ENCODE peak calls at places on chromosomes 4 and X, in six cellular contexts. One of them, this sample, is unnamed.

GRCh38 chr4:52266537-52267137 is 215.5 kb downstream of the SPATA18 start:
- DNase-seq in brain microvascular endothelial cell: no peak
- DNase-seq in heart right ventricle: no peak
- DNase-seq in GM12878: no peak
- DNase-seq in ACHN: no peak
- DNase-seq in hepatocyte: no peak
- DNase-seq in this sample: no peak

GRCh38 chr4:143287571-143287923 is 49.1 kb upstream of the GAB1 start:
- DNase-seq in brain microvascular endothelial cell: no peak
- DNase-seq in heart right ventricle: no peak
- DNase-seq in GM12878: no peak
- DNase-seq in ACHN: no peak
- DNase-seq in hepatocyte: no peak
- DNase-seq in this sample: no peak

GRCh38 chr4:184453402-184454160 is 20.8 kb downstream of the IRF2 start:
- DNase-seq in brain microvascular endothelial cell: peak
- DNase-seq in heart right ventricle: peak
- DNase-seq in GM12878: no peak
- DNase-seq in ACHN: peak
- DNase-seq in hepatocyte: peak
- DNase-seq in this sample: peak

GRCh38 chrX:55996649-55997048 is 235.5 kb upstream of the KLF8 start:
- DNase-seq in brain microvascular endothelial cell: no peak
- DNase-seq in heart right ventricle: no peak
- DNase-seq in GM12878: no peak
- DNase-seq in ACHN: no peak
- DNase-seq in hepatocyte: no peak
- DNase-seq in this sample: no peak

GRCh38 chr4:98148856-98149255 is 5.6 kb upstream of the STPG2 start:
- DNase-seq in brain microvascular endothelial cell: no peak
- DNase-seq in heart right ventricle: no peak
- DNase-seq in GM12878: no peak
- DNase-seq in ACHN: no peak
- DNase-seq in hepatocyte: no peak
- DNase-seq in this sample: no peak

GRCh38 chr4:1195894-1196401 is 23.6 kb upstream of the SPON2 start:
- DNase-seq in brain microvascular endothelial cell: no peak
- DNase-seq in heart right ventricle: no peak
- DNase-seq in GM12878: no peak
- DNase-seq in ACHN: no peak
- DNase-seq in hepatocyte: peak
- DNase-seq in this sample: no peak

GRCh38 chr4:37891221-37892159 is 606 bp downstream of the TBC1D1 start:
- DNase-seq in brain microvascular endothelial cell: no peak
- DNase-seq in heart right ventricle: peak
- DNase-seq in GM12878: peak
- DNase-seq in ACHN: peak
- DNase-seq in hepatocyte: no peak
- DNase-seq in this sample: no peak

GRCh38 chr4:15562114-15562513 is 92.4 kb downstream of the CC2D2A start:
- DNase-seq in brain microvascular endothelial cell: no peak
- DNase-seq in heart right ventricle: no peak
- DNase-seq in GM12878: no peak
- DNase-seq in ACHN: no peak
- DNase-seq in hepatocyte: no peak
- DNase-seq in this sample: no peak

GRCh38 chr4:102637391-102637790 is 123.4 kb downstream of the MANBA start:
- DNase-seq in brain microvascular endothelial cell: no peak
- DNase-seq in heart right ventricle: no peak
- DNase-seq in GM12878: no peak
- DNase-seq in ACHN: no peak
- DNase-seq in hepatocyte: no peak
- DNase-seq in this sample: no peak

GRCh38 chrX:136742721-136743379 is 37.9 kb downstream of the ARHGEF6 start:
- DNase-seq in brain microvascular endothelial cell: no peak
- DNase-seq in heart right ventricle: no peak
- DNase-seq in GM12878: no peak
- DNase-seq in ACHN: no peak
- DNase-seq in hepatocyte: no peak
- DNase-seq in this sample: no peak

GRCh38 chr4:118033148-118034060 is 882 bp upstream of the NDST3 start:
- DNase-seq in brain microvascular endothelial cell: no peak
- DNase-seq in heart right ventricle: no peak
- DNase-seq in GM12878: no peak
- DNase-seq in ACHN: peak
- DNase-seq in hepatocyte: peak
- DNase-seq in this sample: peak

GRCh38 chrX:151871244-151871643 is 41.4 kb upstream of the MAGEA4 start:
- DNase-seq in brain microvascular endothelial cell: peak
- DNase-seq in heart right ventricle: no peak
- DNase-seq in GM12878: no peak
- DNase-seq in ACHN: peak
- DNase-seq in hepatocyte: no peak
- DNase-seq in this sample: no peak

GRCh38 chr4:128768373-128768996 is 41.0 kb upstream of the JADE1 start:
- DNase-seq in brain microvascular endothelial cell: peak
- DNase-seq in heart right ventricle: no peak
- DNase-seq in GM12878: no peak
- DNase-seq in ACHN: no peak
- DNase-seq in hepatocyte: peak
- DNase-seq in this sample: peak

GRCh38 chr4:105714071-105714521 is 5.5 kb downstream of the GSTCD start:
- DNase-seq in brain microvascular endothelial cell: peak
- DNase-seq in heart right ventricle: no peak
- DNase-seq in GM12878: no peak
- DNase-seq in ACHN: peak
- DNase-seq in hepatocyte: no peak
- DNase-seq in this sample: peak

GRCh38 chr4:23234018-23234417 is 541.3 kb downstream of the GBA3 start:
- DNase-seq in brain microvascular endothelial cell: no peak
- DNase-seq in heart right ventricle: no peak
- DNase-seq in GM12878: no peak
- DNase-seq in ACHN: no peak
- DNase-seq in hepatocyte: no peak
- DNase-seq in this sample: no peak

GRCh38 chr4:152500798-152501434 is 35.0 kb downstream of the FBXW7 start:
- DNase-seq in brain microvascular endothelial cell: peak
- DNase-seq in heart right ventricle: peak
- DNase-seq in GM12878: peak
- DNase-seq in ACHN: peak
- DNase-seq in hepatocyte: peak
- DNase-seq in this sample: peak

GRCh38 chrX:135737361-135738071 is 24.1 kb downstream of the CT45A1 start:
- DNase-seq in brain microvascular endothelial cell: no peak
- DNase-seq in heart right ventricle: no peak
- DNase-seq in GM12878: no peak
- DNase-seq in ACHN: peak
- DNase-seq in hepatocyte: no peak
- DNase-seq in this sample: no peak

GRCh38 chr4:81806485-81806884 is 334.8 kb upstream of the RASGEF1B start:
- DNase-seq in brain microvascular endothelial cell: no peak
- DNase-seq in heart right ventricle: no peak
- DNase-seq in GM12878: no peak
- DNase-seq in ACHN: no peak
- DNase-seq in hepatocyte: no peak
- DNase-seq in this sample: no peak

This sample was measured in kidney glomerular epithelial cell.